ENCODE peak calls at places on chromosomes 13 and 19, in eight cellular contexts. Z is HFF-Myc; G is A172; K is lower leg skin; W is heart right ventricle; B is ELF-1; O is astrocyte of the hippocampus; A is stimulated activated CD8-positive, alpha-beta memory T cell treated with anti-CD3 and anti-CD28 coated beads, Interleukin-12 subunit alpha, Interleukin-12 subunit beta, amount 100 ng/mL, for 1 hour. E is an unnamed sample.

GRCh38 chr19:40411125-40411842 is 1.9 kb downstream of the PRX start:
- DNase-seq in Z (no peak), A (no peak), K (no peak), W (peak; percentile 64), B (no peak), G (peak; percentile 35), O (no peak), E (no peak)

GRCh38 chr19:45522010-45522941 is 15.0 kb downstream of the VASP start:
- DNase-seq in Z (no peak), G (no peak), B (no peak), W (no peak), A (no peak), K (no peak), O (no peak), E (no peak)

GRCh38 chr13:50129923-50130685 is 114.9 kb downstream of the KCNRG start:
- DNase-seq in Z (no peak), K (peak; percentile 93), W (peak; percentile 48), G (no peak), O (peak; percentile 62), B (peak; percentile 67), A (no peak), E (peak; percentile 23)

GRCh38 chr13:46121597-46122163 is 16.8 kb upstream of the CPB2 start:
- DNase-seq in W (no peak), G (no peak), O (no peak), Z (no peak), B (peak; percentile 22), A (no peak), K (no peak), E (no peak)

GRCh38 chr19:35828694-35829301 is 16.2 kb upstream of the PRODH2 start:
- DNase-seq in A (no peak), Z (peak; percentile 54), B (peak; percentile 78), O (peak; percentile 87), K (no peak), W (peak; percentile 65), G (peak; percentile 60), E (peak; percentile 37)

GRCh38 chr19:19170053-19170945 is at the start of gene MEF2B:
- DNase-seq in A (peak; percentile 52), Z (no peak), K (peak; percentile 92), B (peak; percentile 86), G (no peak), O (peak; percentile 88), W (peak; percentile 81), E (no peak)

GRCh38 chr13:102597029-102598015 is 536 bp downstream of the TPP2 start:
- DNase-seq in B (peak; percentile 30), K (peak; percentile 88), G (peak; percentile 13), A (no peak), Z (no peak), W (no peak), O (peak; percentile 38), E (peak; percentile 59)

GRCh38 chr13:114004416-114005205 is 30.7 kb upstream of the C13orf46 start:
- DNase-seq in G (peak; percentile 96), W (no peak), K (peak; percentile 83), Z (no peak), O (peak; percentile 35), B (no peak), A (no peak), E (no peak)

GRCh38 chr13:66446413-66446812 is 783.7 kb downstream of the PCDH9 start:
- DNase-seq in A (no peak), Z (no peak), B (no peak), W (no peak), K (no peak), O (no peak), G (no peak), E (no peak)

GRCh38 chr13:27466513-27466912 is 16.1 kb upstream of the MTIF3 start:
- DNase-seq in G (no peak), W (no peak), O (no peak), B (no peak), K (no peak), A (no peak), Z (no peak), E (no peak)

GRCh38 chr19:18157465-18158063 is 4.6 kb downstream of the PIK3R2 start:
- DNase-seq in G (no peak), A (no peak), O (peak; percentile 83), B (peak; percentile 62), K (no peak), W (no peak), Z (no peak), E (no peak)

GRCh38 chr13:41049480-41049879 is 11.8 kb upstream of the WBP4 start:
- DNase-seq in G (no peak), W (no peak), B (no peak), K (no peak), O (no peak), Z (no peak), A (no peak), E (no peak)

GRCh38 chr13:110590577-110590976 is 24.8 kb upstream of the NAXD start:
- DNase-seq in W (no peak), K (no peak), O (no peak), B (peak; percentile 55), Z (no peak), G (no peak), A (no peak), E (no peak)

GRCh38 chr19:5193192-5193591 is 147.4 kb downstream of the PTPRS start:
- DNase-seq in W (no peak), Z (no peak), B (peak; percentile 89), K (no peak), A (no peak), O (peak; percentile 31), G (no peak), E (no peak)

GRCh38 chr13:36680918-36681317 is 7.1 kb downstream of the SERTM1 start:
- DNase-seq in O (no peak), A (no peak), K (no peak), Z (no peak), W (no peak), B (no peak), G (no peak), E (no peak)

GRCh38 chr13:99766641-99767045 is 204.9 kb downstream of the ZIC5 start:
- DNase-seq in G (no peak), K (no peak), A (no peak), B (peak; percentile 68), O (no peak), Z (peak; percentile 3), W (no peak), E (no peak)

GRCh38 chr19:35913589-35913988 is 5.5 kb upstream of the TYROBP start:
- DNase-seq in G (no peak), A (no peak), W (no peak), K (no peak), Z (no peak), B (no peak), O (no peak), E (no peak)

GRCh38 chr13:40362502-40362901 is 303.9 kb downstream of the FOXO1 start:
- DNase-seq in O (no peak), Z (no peak), B (no peak), A (no peak), G (peak; percentile 5), K (peak; percentile 58), W (no peak), E (no peak)

GRCh38 chr13:33174491-33174890 is 111.1 kb downstream of the STARD13 start:
- DNase-seq in A (no peak), Z (no peak), O (no peak), W (no peak), K (no peak), G (no peak), B (no peak), E (no peak)

GRCh38 chr19:33226550-33227241 is 1.0 kb upstream of the SLC7A10 start:
- DNase-seq in K (no peak), O (peak; percentile 65), W (peak; percentile 16), A (no peak), Z (no peak), G (no peak), B (peak; percentile 43), E (no peak)

GRCh38 chr19:48471836-48472235 is 2.7 kb downstream of the CYTH2 start:
- DNase-seq in G (no peak), W (no peak), O (no peak), K (no peak), A (no peak), B (no peak), Z (no peak), E (no peak)

GRCh38 chr13:45356966-45357689 is 16.1 kb upstream of the TPT1 start:
- DNase-seq in K (no peak), A (no peak), O (no peak), W (no peak), Z (no peak), G (no peak), B (no peak), E (no peak)

GRCh38 chr19:3618144-3618810 is 8.3 kb downstream of the CACTIN start:
- DNase-seq in K (no peak), B (peak; percentile 48), O (peak; percentile 65), W (peak; percentile 77), Z (no peak), G (peak; percentile 35), A (no peak), E (peak; percentile 66)

GRCh38 chr13:110400786-110401533 is 93.9 kb downstream of the COL4A2 start:
- DNase-seq in K (no peak), W (no peak), G (no peak), Z (peak; percentile 91), O (no peak), B (no peak), A (no peak), E (no peak)

GRCh38 chr13:71874490-71874889 is 7.5 kb upstream of the DACH1 start:
- DNase-seq in O (no peak), Z (no peak), W (no peak), G (no peak), B (no peak), A (no peak), K (no peak), E (no peak)

GRCh38 chr19:6577410-6578125 is 13.4 kb downstream of the CD70 start:
- DNase-seq in Z (peak; percentile 57), O (no peak), W (no peak), K (peak; percentile 21), A (no peak), G (no peak), B (no peak), E (peak; percentile 52)

GRCh38 chr19:19385900-19386339 is 19.6 kb upstream of the GATAD2A start:
- DNase-seq in A (no peak), Z (no peak), O (no peak), K (peak; percentile 92), G (no peak), W (no peak), B (peak; percentile 81), E (peak; percentile 64)

E was measured in SJSA1.